ENCODE peak calls at places on chromosomes 2 and 18, in five cellular contexts. A is naive B cell; M is omental fat pad; O is CD4-positive, CD25-positive, alpha-beta regulatory T cell; T is sciatic nerve. F is an unnamed sample.

GRCh38 chr2:143110759-143111428 is 18.3 kb upstream of the ARHGAP15 start:
- ATAC-seq in A (peak), M (no peak), O (peak), T (peak), F (peak)

GRCh38 chr2:118716102-118716501 is 131.3 kb downstream of the EN1 start:
- ATAC-seq in A (no peak), M (no peak), O (no peak), T (no peak), F (no peak)

GRCh38 chr18:63700501-63700900 is 2.3 kb upstream of the SERPINB11 start:
- ATAC-seq in A (no peak), M (no peak), O (no peak), T (no peak), F (no peak)

GRCh38 chr18:11153096-11153495 is 3.7 kb upstream of the PIEZO2 start:
- ATAC-seq in A (no peak), M (no peak), O (no peak), T (no peak), F (no peak)

GRCh38 chr2:128134573-128134972 is 43.6 kb downstream of the UGGT1 start:
- ATAC-seq in A (no peak), M (no peak), O (no peak), T (no peak), F (no peak)

GRCh38 chr2:193847140-193847539 is 1652.4 kb upstream of the TMEFF2 start:
- ATAC-seq in A (no peak), M (no peak), O (no peak), T (no peak), F (no peak)

GRCh38 chr2:120937736-120938131 is 202.1 kb downstream of the GLI2 start:
- ATAC-seq in A (no peak), M (peak), O (no peak), T (no peak), F (no peak)

GRCh38 chr2:21535826-21536225 is 412.1 kb downstream of the TDRD15 start:
- ATAC-seq in A (no peak), M (no peak), O (no peak), T (no peak), F (no peak)

GRCh38 chr2:237649541-237650454 is 22.4 kb downstream of the LRRFIP1 start:
- ATAC-seq in A (no peak), M (no peak), O (no peak), T (no peak), F (no peak)

GRCh38 chr2:241950878-241951331 is 81.4 kb downstream of the RTP5 start:
- ATAC-seq in A (peak), M (peak), O (no peak), T (peak), F (peak)

GRCh38 chr2:11224887-11225286 is 69.6 kb downstream of the SLC66A3 start:
- ATAC-seq in A (no peak), M (no peak), O (no peak), T (no peak), F (no peak)

GRCh38 chr2:236337465-236338325 is 73.5 kb upstream of the ASB18 start:
- ATAC-seq in A (no peak), M (no peak), O (no peak), T (no peak), F (no peak)

GRCh38 chr2:12097860-12098259 is 351.4 kb downstream of the LPIN1 start:
- ATAC-seq in A (no peak), M (no peak), O (no peak), T (no peak), F (no peak)

GRCh38 chr18:57791911-57792310 is 11.2 kb downstream of the ATP8B1 start:
- ATAC-seq in A (no peak), M (no peak), O (no peak), T (no peak), F (no peak)

GRCh38 chr2:167729911-167730310 is 517.5 kb downstream of the STK39 start:
- ATAC-seq in A (no peak), M (no peak), O (no peak), T (no peak), F (no peak)

GRCh38 chr2:40318931-40319330 is 133.0 kb downstream of the SLC8A1 start:
- ATAC-seq in A (no peak), M (no peak), O (no peak), T (no peak), F (no peak)

GRCh38 chr2:64904405-64905329 is 84.5 kb upstream of the SLC1A4 start:
- ATAC-seq in A (peak), M (no peak), O (no peak), T (peak), F (no peak)

GRCh38 chr2:27408601-27409320 is 630 bp downstream of the PPM1G start:
- ATAC-seq in A (no peak), M (peak), O (no peak), T (peak), F (peak)

GRCh38 chr2:230658877-230659652 is 53.6 kb upstream of the CAB39 start:
- ATAC-seq in A (no peak), M (no peak), O (peak), T (no peak), F (no peak)

GRCh38 chr18:34399892-34400291 is 175.2 kb upstream of the NOL4 start:
- ATAC-seq in A (no peak), M (no peak), O (no peak), T (no peak), F (no peak)

GRCh38 chr2:241912021-241912555 is 42.6 kb downstream of the RTP5 start:
- ATAC-seq in A (no peak), M (no peak), O (no peak), T (no peak), F (no peak)

GRCh38 chr2:147663153-147663961 is 181.5 kb upstream of the ACVR2A start:
- ATAC-seq in A (no peak), M (no peak), O (peak), T (no peak), F (no peak)

GRCh38 chr18:26424428-26425147 is 123.8 kb downstream of the KCTD1 start:
- ATAC-seq in A (no peak), M (no peak), O (no peak), T (no peak), F (no peak)

GRCh38 chr2:236687296-236687955 is 117.8 kb downstream of the ACKR3 start:
- ATAC-seq in A (no peak), M (peak), O (no peak), T (no peak), F (no peak)

GRCh38 chr2:178998539-178998938 is 51.4 kb downstream of the CCDC141 start:
- ATAC-seq in A (peak), M (no peak), O (no peak), T (no peak), F (no peak)

GRCh38 chr2:196613302-196613701 is 26.2 kb upstream of the CCDC150 start:
- ATAC-seq in A (no peak), M (no peak), O (no peak), T (no peak), F (no peak)

GRCh38 chr2:239259603-239260298 is 141.1 kb downstream of the HDAC4 start:
- ATAC-seq in A (peak), M (no peak), O (peak), T (no peak), F (no peak)

GRCh38 chr2:106614511-106615291 is 127.5 kb downstream of the CD8B2 start:
- ATAC-seq in A (no peak), M (peak), O (no peak), T (no peak), F (no peak)

F was measured in gastroesophageal sphincter.